ENCODE peak calls at places on chromosomes 4 and X, in nine cellular contexts. C is fibroblast of lung, J is stomach, R is astrocyte, B is uterus, N is right atrium auricular region, Z is right lobe of liver, I is PC-9, S is ovary. V is an unnamed sample. For H3K4me1, the result is how much of the 10 kb centered on the place peaks cover.

GRCh38 chr4:112752510-112752909 is 115.6 kb downstream of the LARP7 start:
- DNase-seq in C (no peak), J (no peak), R (no peak), B (no peak), N (no peak), Z (no peak), I (no peak), S (no peak), V (no peak)

GRCh38 chr4:88803600-88804096 is 106.0 kb upstream of the NAP1L5 start:
- DNase-seq in C (peak), J (no peak), R (peak), B (peak), N (peak), Z (no peak), I (peak), S (no peak), V (no peak)

GRCh38 chr4:53744446-53745160 is 153.3 kb upstream of the LNX1 start:
- DNase-seq in C (no peak), J (no peak), R (no peak), B (no peak), N (no peak), Z (peak), I (no peak), S (no peak), V (no peak)

GRCh38 chrX:94123062-94123461 is 449.1 kb downstream of the FAM133A start:
- DNase-seq in C (no peak), J (no peak), R (no peak), B (no peak), N (no peak), Z (no peak), I (no peak), S (no peak), V (no peak)

GRCh38 chr4:57249083-57249482 is 138.9 kb upstream of the IGFBP7 start:
- DNase-seq in C (no peak), J (no peak), R (peak), B (no peak), N (no peak), Z (no peak), I (no peak), S (no peak), V (no peak)

GRCh38 chr4:93018243-93018642 is 714.5 kb downstream of the GRID2 start:
- DNase-seq in C (no peak), J (no peak), R (peak), B (no peak), N (no peak), Z (no peak), I (no peak), S (no peak), V (no peak)

GRCh38 chr4:129515356-129515755 is 419.4 kb downstream of the C4orf33 start:
- DNase-seq in C (no peak), J (no peak), R (no peak), B (no peak), N (no peak), Z (no peak), I (no peak), S (no peak), V (no peak)

GRCh38 chr4:147628415-147628814 is 11.2 kb downstream of the TMEM184C start:
- DNase-seq in C (no peak), J (no peak), R (no peak), B (no peak), N (no peak), Z (no peak), I (no peak), S (no peak), V (no peak)

GRCh38 chr4:74118600-74119351 is 19.8 kb upstream of the CXCL2 start:
- DNase-seq in C (no peak), J (no peak), R (no peak), B (no peak), N (no peak), Z (no peak), I (no peak), S (no peak), V (no peak)

GRCh38 chrX:41293269-41293668 is 40.7 kb upstream of the DDX3X start:
- DNase-seq in C (no peak), J (no peak), R (no peak), B (no peak), N (no peak), Z (no peak), I (no peak), S (no peak), V (no peak)

GRCh38 chr4:147110473-147110872 is 164.8 kb upstream of the TTC29 start:
- DNase-seq in C (no peak), J (no peak), R (no peak), B (no peak), N (no peak), Z (no peak), I (no peak), S (no peak), V (no peak)

GRCh38 chr4:11495291-11495690 is 66.6 kb upstream of the HS3ST1 start:
- DNase-seq in C (peak), J (no peak), R (peak), B (no peak), N (no peak), Z (no peak), I (no peak), S (no peak), V (no peak)

GRCh38 chr4:150679767-150680088 is 97.8 kb downstream of the MAB21L2 start:
- DNase-seq in C (no peak), J (no peak), R (peak), B (no peak), N (no peak), Z (no peak), I (no peak), S (no peak), V (no peak)

GRCh38 chr4:52661966-52662705 is 3.0 kb upstream of the USP46 start:
- DNase-seq in C (peak), J (no peak), R (no peak), B (no peak), N (no peak), Z (no peak), I (no peak), S (no peak), V (no peak)

GRCh38 chr4:184409911-184410692 is 64.2 kb downstream of the IRF2 start:
- DNase-seq in C (no peak), J (no peak), R (no peak), B (no peak), N (no peak), Z (no peak), I (no peak), S (no peak), V (no peak)

GRCh38 chrX:74536142-74537010 is 78.0 kb downstream of the RLIM start:
- DNase-seq in C (peak), J (peak), R (peak), B (peak), N (peak), Z (peak), I (no peak), S (peak), V (peak)

GRCh38 chr4:41640905-41641304 is 102.9 kb downstream of the LIMCH1 start:
- DNase-seq in C (no peak), J (no peak), R (no peak), B (no peak), N (no peak), Z (no peak), I (no peak), S (no peak), V (no peak)

GRCh38 chr4:55030606-55031005 is 94.8 kb downstream of the KDR start:
- DNase-seq in C (no peak), J (no peak), R (no peak), B (no peak), N (no peak), Z (no peak), I (peak), S (no peak), V (no peak)

GRCh38 chrX:15512401-15512965 is 11.9 kb downstream of the BMX start:
- DNase-seq in C (no peak), J (no peak), R (no peak), B (no peak), N (no peak), Z (no peak), I (peak), S (no peak), V (no peak)

GRCh38 chrX:150841466-150842197 is 56.8 kb downstream of the CD99L2 start:
- DNase-seq in C (peak), J (no peak), R (peak), B (no peak), N (no peak), Z (no peak), I (no peak), S (no peak), V (no peak)

GRCh38 chr4:166499820-166500219 is 626.8 kb downstream of the TLL1 start:
- DNase-seq in C (no peak), J (no peak), R (no peak), B (no peak), N (no peak), Z (no peak), I (no peak), S (no peak), V (no peak)

GRCh38 chr4:145619639-145619996 is 433 bp downstream of the MMAA start:
- DNase-seq in C (peak), J (peak), R (peak), B (peak), N (peak), Z (peak), I (peak), S (peak), V (peak)

GRCh38 chrX:40012800-40013682 is 84.7 kb downstream of the BCOR start:
- DNase-seq in C (peak), J (peak), R (peak), B (peak), N (peak), Z (peak), I (no peak), S (peak), V (peak)

GRCh38 chr4:91032725-91033445 is 905.7 kb downstream of the CCSER1 start:
- DNase-seq in C (no peak), J (no peak), R (no peak), B (no peak), N (no peak), Z (no peak), I (no peak), S (no peak), V (peak)

GRCh38 chrX:107935664-107936433 is 46.3 kb downstream of the TEX13B start:
- DNase-seq in C (peak), J (no peak), R (no peak), B (no peak), N (no peak), Z (no peak), I (peak), S (no peak), V (no peak)

GRCh38 chr4:149321438-149321837 is 494.2 kb downstream of the IQCM start:
- DNase-seq in C (no peak), J (no peak), R (no peak), B (no peak), N (no peak), Z (no peak), I (no peak), S (no peak), V (no peak)

GRCh38 chrX:1164322-1165288 is 47.8 kb downstream of the CRLF2 start:
- DNase-seq in C (no peak), J (no peak), R (no peak), B (no peak), N (no peak), Z (no peak), I (no peak), S (no peak), V (no peak)

GRCh38 chr4:113512880-113513279 is 248.7 kb downstream of the CAMK2D start:
- DNase-seq in C (no peak), J (no peak), R (no peak), B (no peak), N (no peak), Z (no peak), I (no peak), S (no peak), V (no peak)

GRCh38 chrX:150499240-150499639 is 69.2 kb upstream of the MTM1 start:
- DNase-seq in C (no peak), J (no peak), R (no peak), B (no peak), N (no peak), Z (no peak), I (no peak), S (no peak), V (no peak)

GRCh38 chr4:20249333-20249732 is 2.4 kb upstream of the SLIT2 start:
- DNase-seq in C (peak), J (no peak), R (peak), B (no peak), N (no peak), Z (no peak), I (no peak), S (no peak), V (no peak)

GRCh38 chr4:72179342-72179741 is 147.5 kb downstream of the NPFFR2 start:
- DNase-seq in C (no peak), J (no peak), R (no peak), B (no peak), N (no peak), Z (no peak), I (no peak), S (no peak), V (no peak)

GRCh38 chr4:152983774-152984411 is 47.8 kb downstream of the FHDC1 start:
- DNase-seq in C (peak), J (no peak), R (peak), B (no peak), N (no peak), Z (no peak), I (peak), S (no peak), V (no peak)

GRCh38 chr4:41750624-41751324 is 2.2 kb upstream of the PHOX2B start:
- DNase-seq in C (no peak), J (no peak), R (no peak), B (no peak), N (no peak), Z (no peak), I (no peak), S (no peak), V (no peak)

GRCh38 chrX:148995661-148996060 is 495.2 kb downstream of the AFF2 start:
- DNase-seq in C (no peak), J (no peak), R (no peak), B (no peak), N (no peak), Z (no peak), I (no peak), S (no peak), V (no peak)

GRCh38 chr4:26083987-26084386 is 170.0 kb downstream of the SMIM20 start:
- DNase-seq in C (peak), J (no peak), R (peak), B (peak), N (no peak), Z (no peak), I (peak), S (no peak), V (no peak)

DNA sequence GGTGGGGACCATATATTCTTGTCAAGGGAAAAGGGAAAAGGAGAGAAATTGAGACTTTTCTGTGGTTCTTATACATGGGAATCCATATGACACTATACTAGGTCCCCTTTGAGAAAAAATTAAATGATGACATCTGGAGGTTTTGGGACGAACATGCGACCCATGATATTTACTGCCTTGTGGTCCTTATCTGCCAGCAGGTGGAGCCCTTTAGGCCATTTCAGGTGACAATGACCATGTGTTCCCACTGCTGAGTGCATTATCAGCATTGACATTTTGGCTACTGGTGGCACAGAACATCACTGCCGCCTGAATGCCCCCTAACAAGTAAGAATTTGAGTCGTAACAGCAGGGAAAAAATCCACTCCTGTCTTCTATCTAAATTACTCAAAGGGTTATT is 843.4 kb downstream of the FSTL5 start:
- DNase-seq in C (peak), J (no peak), R (peak), B (no peak), N (no peak), Z (no peak), I (no peak), S (no peak), V (peak)
- TF ChIP-seq CTCF in C (no peak), J (no peak), R (peak), B (no peak), N (no peak), Z (peak), I (peak), S (no peak), V (no peak)

DNA sequence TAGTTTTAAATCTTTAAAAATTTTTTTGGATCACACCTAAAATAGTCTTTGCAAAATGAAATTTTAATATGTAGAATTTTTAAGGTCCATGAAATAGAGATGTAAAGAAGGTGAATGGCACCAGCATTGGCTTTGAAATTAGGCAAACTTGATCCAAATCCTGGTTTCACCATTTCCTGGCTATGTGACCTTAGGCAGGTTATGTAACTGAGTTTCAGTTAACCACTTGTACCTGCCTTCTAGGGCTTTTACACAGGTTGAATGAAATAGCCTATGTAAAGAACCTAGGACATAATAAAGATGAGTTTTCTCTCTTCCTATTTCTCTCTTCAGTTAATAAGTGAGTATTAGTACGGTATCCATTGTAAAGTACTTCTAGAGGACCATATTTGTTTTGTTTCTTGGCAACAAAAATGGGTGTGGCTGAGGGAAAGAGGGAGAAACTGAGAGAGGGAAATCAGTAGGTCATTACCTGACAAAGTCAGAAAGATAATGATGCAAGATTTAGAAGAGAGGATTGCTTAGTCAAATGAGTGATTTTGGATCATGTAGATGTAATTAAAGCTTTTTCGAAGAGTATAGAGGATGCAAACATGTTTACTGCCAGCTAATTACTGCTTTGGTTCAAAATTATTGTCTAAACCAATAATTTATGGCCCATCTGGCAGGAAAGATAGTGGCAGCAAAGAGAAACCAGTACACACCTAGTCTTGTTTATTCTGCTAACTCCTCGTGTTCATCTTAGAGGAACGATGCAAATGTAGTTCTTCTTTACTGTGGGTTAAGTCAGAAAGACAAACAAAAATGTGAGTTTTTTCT is 81.9 kb downstream of the PDLIM5 start:
- DNase-seq in C (no peak), J (no peak), R (no peak), B (no peak), N (no peak), Z (no peak), I (no peak), S (no peak), V (no peak)
- H3K27ac ChIP-seq in C (no peak), J (no peak), R (no peak), B (peak), N (peak), Z (no peak), I (peak), S (no peak), V (no peak)

GRCh38 chr4:119302073-119302832 is 19.7 kb downstream of the FABP2 start:
- DNase-seq in C (no peak), J (no peak), R (no peak), B (no peak), N (no peak), Z (no peak), I (no peak), S (no peak), V (no peak)
- H3K4me1 ChIP-seq in C (under half), J (under half), R (under half), B (under half), N (under half), Z (under half), I (under half), S (under half), V (under half)

DNA sequence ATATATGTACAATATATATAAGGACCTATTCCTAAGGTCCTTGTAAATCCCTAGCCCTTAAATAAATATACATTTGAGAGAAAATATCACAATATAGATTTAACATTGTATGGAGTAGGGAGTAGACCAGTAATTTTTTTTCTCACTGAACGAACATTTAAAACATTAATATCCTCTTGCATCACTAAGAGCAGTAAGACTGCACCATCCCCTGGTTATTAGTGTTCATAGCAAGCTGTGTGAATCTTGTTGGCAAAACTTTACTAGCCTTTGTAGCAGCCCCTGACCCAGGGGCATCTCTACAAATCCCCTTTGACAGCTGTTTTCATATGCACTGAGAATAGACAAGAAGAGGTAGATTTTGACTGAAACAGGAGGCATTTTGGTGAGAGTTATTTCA is 146.5 kb downstream of the IL1RAPL2 start:
- DNase-seq in C (no peak), J (no peak), R (no peak), B (no peak), N (no peak), Z (no peak), I (no peak), S (no peak), V (no peak)
- TF ChIP-seq CTCF in C (no peak), J (no peak), R (no peak), B (no peak), N (no peak), Z (peak), I (peak), S (no peak), V (no peak)

DNA sequence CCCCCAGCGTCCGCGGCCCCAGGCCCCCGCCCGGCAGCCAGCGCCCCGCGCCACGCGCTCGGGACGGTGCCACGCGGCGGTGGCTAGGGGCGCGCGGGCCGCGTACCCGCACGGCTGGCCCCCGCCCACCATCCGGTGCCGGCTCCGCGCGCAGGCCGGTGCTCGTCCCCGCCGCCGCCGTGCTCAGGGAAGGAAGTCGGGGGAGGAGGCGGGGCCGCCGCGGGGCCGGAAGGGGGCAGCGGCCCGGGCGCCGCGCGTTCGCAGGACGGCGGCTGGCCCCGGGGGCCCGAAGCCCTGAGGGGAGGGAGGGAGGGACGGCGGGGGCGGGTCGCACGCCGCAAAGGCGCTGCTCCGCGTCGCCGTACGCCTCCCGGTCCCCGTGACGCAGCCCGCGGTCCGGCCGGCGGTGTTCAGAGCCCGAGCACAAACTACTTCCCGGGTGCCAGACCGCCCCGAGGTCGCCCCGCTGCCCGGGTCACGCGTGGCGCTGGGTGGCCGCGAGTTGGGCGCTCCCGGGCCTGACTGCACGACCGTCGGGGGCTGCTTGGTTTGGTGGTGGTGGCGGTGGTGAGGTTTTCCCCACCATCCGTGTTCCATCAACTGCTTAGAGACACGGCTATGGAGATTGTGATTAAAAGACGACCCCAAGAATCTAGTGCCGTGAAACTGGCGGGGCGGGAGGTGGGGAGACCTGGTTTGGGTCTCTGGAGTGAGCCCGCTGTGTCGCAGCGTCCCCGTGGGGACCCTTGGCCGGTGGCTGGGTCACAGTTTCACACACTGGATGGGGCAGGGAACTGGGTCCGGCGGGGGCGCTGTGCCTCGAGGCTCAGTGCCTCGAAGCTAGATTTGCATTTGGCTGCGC is at the start of gene DCTD:
- DNase-seq in C (peak), J (peak), R (peak), B (peak), N (peak), Z (peak), I (no peak), S (peak), V (peak)
- H3K27ac ChIP-seq in C (peak), J (peak), R (peak), B (peak), N (peak), Z (peak), I (peak), S (peak), V (peak)